ENCODE peak calls at places on chromosome 1, in ten cellular contexts. E is stimulated activated naive CD4-positive, alpha-beta T cell; D is adrenal gland; F is HTR-8/SVneo; X is activated T-cell treated with anti-CD3 and anti-CD28 coated beads, Interleukin-2, amount 50 U/mL, for 72 hours; V is EL; P is tibial nerve; K is H7; S is GM06990; A is GM04503. L is an unnamed sample.

GRCh38 chr1:180909005-180909414 is 3.7 kb upstream of the KIAA1614 start:
- DNase-seq in F (no peak), X (no peak), E (no peak), K (no peak), S (no peak), D (peak; percentile 3), P (no peak), V (no peak), A (no peak), L (no peak)

GRCh38 chr1:43432907-43433306 is 20.8 kb downstream of the HYI start:
- DNase-seq in K (peak; percentile 22), D (no peak), A (no peak), E (no peak), S (no peak), F (no peak), X (no peak), P (no peak), V (no peak), L (no peak)

GRCh38 chr1:156149374-156150106 is 3.8 kb upstream of the SEMA4A start:
- DNase-seq in P (no peak), S (peak; percentile 82), A (no peak), V (no peak), E (no peak), X (no peak), D (no peak), F (no peak), K (peak; percentile 95), L (no peak)

GRCh38 chr1:54499097-54500029 is 48.7 kb upstream of the ACOT11 start:
- DNase-seq in K (peak; percentile 87), S (no peak), E (peak; percentile 16), V (peak; percentile 53), P (no peak), X (peak; percentile 39), F (no peak), D (no peak), A (no peak), L (peak; percentile 84)

GRCh38 chr1:84996846-84997666 is at the start of gene MCOLN2:
- DNase-seq in S (peak; percentile 77), X (peak; percentile 69), K (peak; percentile 89), E (peak; percentile 29), V (peak; percentile 51), P (no peak), D (peak; percentile 54), A (no peak), F (peak; percentile 39), L (peak; percentile 88)

GRCh38 chr1:30305519-30305918 is 417.9 kb downstream of the MATN1 start:
- DNase-seq in X (no peak), A (no peak), F (no peak), P (no peak), K (no peak), V (no peak), S (no peak), D (no peak), E (no peak), L (no peak)

GRCh38 chr1:10387611-10388386 is 11.1 kb upstream of the PGD start:
- DNase-seq in X (no peak), E (no peak), D (no peak), F (no peak), P (no peak), V (peak; percentile 29), K (peak; percentile 72), A (peak; percentile 41), S (no peak), L (no peak)

GRCh38 chr1:97610748-97611147 is 310.1 kb downstream of the DPYD start:
- DNase-seq in D (no peak), F (no peak), P (no peak), X (no peak), E (no peak), V (no peak), K (no peak), A (no peak), S (peak; percentile 2), L (no peak)

GRCh38 chr1:101757985-101758384 is 238.7 kb downstream of the OLFM3 start:
- DNase-seq in D (no peak), P (no peak), A (no peak), V (no peak), S (no peak), K (no peak), E (no peak), X (no peak), F (no peak), L (no peak)

GRCh38 chr1:36136535-36136934 is 11.5 kb upstream of the COL8A2 start:
- DNase-seq in V (peak; percentile 88), E (no peak), A (peak; percentile 83), X (no peak), S (no peak), K (no peak), D (peak; percentile 60), P (no peak), F (no peak), L (no peak)